ENCODE peak calls at places on chromosomes 12 and 14, in seven cellular contexts. P is fibroblast of the aortic adventitia; R is RWPE2; T is non-pigmented ciliary epithelial cell; J is GM19239; Y is amygdala; L is stimulated activated CD4-positive, alpha-beta T cell treated with anti-CD3 and anti-CD28 coated beads, Interleukin-4, amount 100 ng/mL, for 24 hours. N is an unnamed sample.

GRCh38 chr12:6285063-6285477 is 25.4 kb upstream of the PLEKHG6 start:
- DNase-seq in P (peak; percentile 86), R (no peak), T (no peak), J (peak; percentile 80), Y (peak; percentile 18), L (peak; percentile 67), N (peak; percentile 67)

GRCh38 chr12:93741741-93742085 is 64.5 kb downstream of the CRADD start:
- DNase-seq in P (peak; percentile 63), R (no peak), T (no peak), J (peak; percentile 13), Y (no peak), L (peak; percentile 14), N (no peak)

GRCh38 chr14:93160353-93160801 is 24.3 kb downstream of the MOAP1 start:
- DNase-seq in P (peak; percentile 10), R (no peak), T (no peak), J (no peak), Y (no peak), L (no peak), N (no peak)

GRCh38 chr14:100096656-100097055 is 31.4 kb downstream of the EVL start:
- DNase-seq in P (no peak), R (peak; percentile 73), T (no peak), J (no peak), Y (no peak), L (no peak), N (no peak)

GRCh38 chr12:132271755-132272092 is 57.7 kb downstream of the GALNT9 start:
- DNase-seq in P (no peak), R (no peak), T (no peak), J (no peak), Y (no peak), L (no peak), N (no peak)

GRCh38 chr14:76261371-76261811 is 109.7 kb downstream of the GPATCH2L start:
- DNase-seq in P (peak; percentile 19), R (no peak), T (no peak), J (no peak), Y (no peak), L (no peak), N (no peak)

GRCh38 chr14:34926552-34926951 is 51.4 kb upstream of the BAZ1A start:
- DNase-seq in P (peak; percentile 74), R (no peak), T (no peak), J (no peak), Y (no peak), L (no peak), N (no peak)

GRCh38 chr12:65725376-65725775 is 98.9 kb upstream of the HMGA2 start:
- DNase-seq in P (peak; percentile 47), R (no peak), T (no peak), J (no peak), Y (no peak), L (no peak), N (no peak)

GRCh38 chr12:32688786-32689185 is 9.7 kb downstream of the DNM1L start:
- DNase-seq in P (no peak), R (no peak), T (no peak), J (no peak), Y (no peak), L (no peak), N (no peak)

GRCh38 chr14:71117839-71118743 is 210.8 kb downstream of the PCNX1 start:
- DNase-seq in P (peak; percentile 85), R (no peak), T (peak; percentile 87), J (no peak), Y (no peak), L (no peak), N (no peak)

GRCh38 chr14:80215081-80215480 is 3.8 kb upstream of the DIO2 start:
- DNase-seq in P (peak; percentile 24), R (no peak), T (no peak), J (no peak), Y (no peak), L (no peak), N (no peak)

GRCh38 chr14:72053662-72054061 is 121.4 kb downstream of the RGS6 start:
- DNase-seq in P (no peak), R (no peak), T (no peak), J (no peak), Y (no peak), L (no peak), N (no peak)

GRCh38 chr14:72682188-72682587 is 211.7 kb downstream of the DPF3 start:
- DNase-seq in P (peak; percentile 44), R (no peak), T (no peak), J (no peak), Y (no peak), L (no peak), N (no peak)

GRCh38 chr12:28253175-28253641 is 63.0 kb downstream of the CCDC91 start:
- DNase-seq in P (no peak), R (no peak), T (no peak), J (peak; percentile 4), Y (no peak), L (peak; percentile 64), N (no peak)

GRCh38 chr12:89971880-89972279 is 263.2 kb upstream of the ATP2B1 start:
- DNase-seq in P (peak; percentile 90), R (no peak), T (no peak), J (no peak), Y (no peak), L (no peak), N (no peak)

GRCh38 chr12:110330544-110330943 is 49.5 kb downstream of the ATP2A2 start:
- DNase-seq in P (peak; percentile 50), R (no peak), T (no peak), J (no peak), Y (no peak), L (no peak), N (no peak)

GRCh38 chr12:89247541-89247942 is 104.8 kb downstream of the DUSP6 start:
- DNase-seq in P (no peak), R (no peak), T (no peak), J (no peak), Y (no peak), L (no peak), N (no peak)

GRCh38 chr12:47721431-47721973 is 3.8 kb downstream of the ENDOU start:
- DNase-seq in P (no peak), R (no peak), T (no peak), J (no peak), Y (no peak), L (no peak), N (no peak)

GRCh38 chr12:452667-453210 is 7.0 kb upstream of the B4GALNT3 start:
- DNase-seq in P (no peak), R (no peak), T (no peak), J (no peak), Y (no peak), L (peak; percentile 70), N (peak; percentile 34)

GRCh38 chr12:6437586-6437985 is 7.2 kb upstream of the CD27 start:
- DNase-seq in P (no peak), R (no peak), T (no peak), J (no peak), Y (no peak), L (no peak), N (no peak)

GRCh38 chr14:52446355-52446754 is 106.0 kb downstream of the TXNDC16 start:
- DNase-seq in P (no peak), R (no peak), T (no peak), J (no peak), Y (no peak), L (no peak), N (no peak)

GRCh38 chr14:103960457-103960856 is 18.1 kb upstream of the RD3L start:
- DNase-seq in P (no peak), R (no peak), T (no peak), J (no peak), Y (no peak), L (no peak), N (no peak)

GRCh38 chr12:116990971-116991966 is 80.5 kb downstream of the FBXW8 start:
- DNase-seq in P (peak; percentile 25), R (no peak), T (no peak), J (no peak), Y (no peak), L (no peak), N (no peak)

GRCh38 chr12:54352022-54352531 is 12.2 kb downstream of the GPR84 start:
- DNase-seq in P (peak; percentile 47), R (no peak), T (no peak), J (no peak), Y (peak; percentile 72), L (peak; percentile 57), N (no peak)

GRCh38 chr14:67137744-67138371 is 51.4 kb upstream of the GARIN2 start:
- DNase-seq in P (peak; percentile 33), R (no peak), T (no peak), J (no peak), Y (no peak), L (no peak), N (no peak)

GRCh38 chr12:51028126-51028810 is 2.1 kb upstream of the SLC11A2 start:
- DNase-seq in P (peak; percentile 57), R (no peak), T (no peak), J (no peak), Y (no peak), L (peak; percentile 16), N (peak; percentile 50)

GRCh38 chr14:59028476-59029202 is 159.8 kb upstream of the DAAM1 start:
- DNase-seq in P (peak; percentile 96), R (peak; percentile 63), T (peak; percentile 83), J (peak; percentile 28), Y (peak; percentile 14), L (peak; percentile 14), N (peak; percentile 62)

GRCh38 chr12:9087087-9087835 is 28.5 kb downstream of the A2M start:
- DNase-seq in P (no peak), R (no peak), T (no peak), J (no peak), Y (no peak), L (no peak), N (no peak)

GRCh38 chr12:31508436-31509150 is 82.3 kb downstream of the DENND5B start:
- DNase-seq in P (no peak), R (no peak), T (no peak), J (no peak), Y (no peak), L (no peak), N (no peak)

GRCh38 chr14:31994391-31995033 is 82.6 kb upstream of the ARHGAP5 start:
- DNase-seq in P (peak; percentile 27), R (no peak), T (no peak), J (no peak), Y (no peak), L (no peak), N (no peak)